ENCODE peak calls at places on chromosomes 2 and 18, in ten cellular contexts. Q is nephron progenitor cell, N is mesothelial cell of epicardium, J is fibroblast of pulmonary artery, X is breast epithelium, B is heart left ventricle, R is esophagus muscularis mucosa, F is astrocyte of the spinal cord, P is mucosa of descending colon, T is PC-9. G is an unnamed sample.

GRCh38 chr2:101332885-101333766 is 24.6 kb upstream of the RNF149 start:
- DNase-seq in J (no peak), T (no peak), P (no peak), F (no peak), X (no peak), B (no peak), Q (no peak), N (no peak), R (no peak), G (no peak)

GRCh38 chr18:33960393-33960792 is 264.3 kb downstream of the NOL4 start:
- DNase-seq in J (no peak), R (no peak), Q (no peak), B (no peak), T (no peak), P (no peak), X (no peak), F (peak), N (no peak), G (no peak)

GRCh38 chr2:20965221-20965620 is 78.7 kb downstream of the APOB start:
- DNase-seq in Q (no peak), J (no peak), P (no peak), N (no peak), T (no peak), F (no peak), R (no peak), B (no peak), X (no peak), G (no peak)

GRCh38 chr2:58569460-58570185 is 328.5 kb upstream of the FANCL start:
- DNase-seq in F (no peak), Q (no peak), B (no peak), P (no peak), R (no peak), X (no peak), T (no peak), J (no peak), N (no peak), G (no peak)

GRCh38 chr18:46253498-46253897 is 149.3 kb downstream of the HAUS1 start:
- DNase-seq in N (no peak), X (no peak), R (no peak), J (peak), F (peak), P (no peak), Q (no peak), T (peak), B (no peak), G (no peak)

GRCh38 chr2:20624884-20625485 is 25.9 kb downstream of the HS1BP3 start:
- DNase-seq in F (no peak), X (no peak), B (no peak), T (no peak), R (no peak), P (no peak), J (no peak), Q (no peak), N (no peak), G (no peak)

GRCh38 chr18:58044370-58045264 is 591 bp downstream of the NEDD4L start:
- DNase-seq in X (peak), P (peak), T (peak), R (no peak), B (peak), N (peak), F (peak), Q (peak), J (peak), G (no peak)

GRCh38 chr2:170836027-170836426 is 19.3 kb downstream of the GAD1 start:
- DNase-seq in Q (no peak), N (no peak), J (no peak), T (no peak), P (no peak), X (no peak), R (no peak), B (no peak), F (no peak), G (no peak)

GRCh38 chr2:220162320-220162719 is 534.9 kb downstream of the SLC4A3 start:
- DNase-seq in Q (no peak), P (no peak), T (no peak), J (peak), F (no peak), B (no peak), X (no peak), N (no peak), R (peak), G (no peak)

GRCh38 chr2:71672011-71672639 is 218.8 kb downstream of the DYSF start:
- DNase-seq in P (peak), T (no peak), R (no peak), N (peak), Q (peak), B (no peak), X (no peak), J (no peak), F (no peak), G (peak)
- TF ChIP-seq CTCF in P (no peak), T (no peak), R (no peak), N (no peak), Q (peak), B (no peak), X (no peak), J (peak), F (peak), G (no peak)

DNA sequence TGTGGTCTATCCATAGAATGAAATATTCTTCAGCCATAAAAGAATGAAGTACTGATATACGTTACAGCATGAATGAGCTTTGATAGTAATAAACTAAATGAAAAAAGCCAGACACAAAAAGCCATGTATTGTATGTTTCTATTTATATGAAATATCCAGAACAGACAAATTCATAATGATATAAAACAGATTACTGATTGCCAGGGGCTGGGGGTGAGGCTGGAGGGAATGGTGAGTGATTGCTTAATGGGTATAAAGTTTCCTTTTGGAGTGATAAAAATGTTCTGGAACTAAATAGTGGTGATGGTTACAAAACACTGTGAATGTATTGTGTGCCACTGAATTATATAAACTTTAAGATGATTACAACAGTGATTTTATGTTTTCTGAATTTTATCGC is 200.5 kb downstream of the MC4R start:
- DNase-seq in P (no peak), N (no peak), B (no peak), X (no peak), F (no peak), T (no peak), J (no peak), R (no peak), Q (no peak), G (no peak)
- TF ChIP-seq CTCF in P (no peak), N (no peak), B (no peak), X (no peak), F (no peak), T (no peak), J (no peak), R (no peak), Q (no peak), G (no peak)

DNA sequence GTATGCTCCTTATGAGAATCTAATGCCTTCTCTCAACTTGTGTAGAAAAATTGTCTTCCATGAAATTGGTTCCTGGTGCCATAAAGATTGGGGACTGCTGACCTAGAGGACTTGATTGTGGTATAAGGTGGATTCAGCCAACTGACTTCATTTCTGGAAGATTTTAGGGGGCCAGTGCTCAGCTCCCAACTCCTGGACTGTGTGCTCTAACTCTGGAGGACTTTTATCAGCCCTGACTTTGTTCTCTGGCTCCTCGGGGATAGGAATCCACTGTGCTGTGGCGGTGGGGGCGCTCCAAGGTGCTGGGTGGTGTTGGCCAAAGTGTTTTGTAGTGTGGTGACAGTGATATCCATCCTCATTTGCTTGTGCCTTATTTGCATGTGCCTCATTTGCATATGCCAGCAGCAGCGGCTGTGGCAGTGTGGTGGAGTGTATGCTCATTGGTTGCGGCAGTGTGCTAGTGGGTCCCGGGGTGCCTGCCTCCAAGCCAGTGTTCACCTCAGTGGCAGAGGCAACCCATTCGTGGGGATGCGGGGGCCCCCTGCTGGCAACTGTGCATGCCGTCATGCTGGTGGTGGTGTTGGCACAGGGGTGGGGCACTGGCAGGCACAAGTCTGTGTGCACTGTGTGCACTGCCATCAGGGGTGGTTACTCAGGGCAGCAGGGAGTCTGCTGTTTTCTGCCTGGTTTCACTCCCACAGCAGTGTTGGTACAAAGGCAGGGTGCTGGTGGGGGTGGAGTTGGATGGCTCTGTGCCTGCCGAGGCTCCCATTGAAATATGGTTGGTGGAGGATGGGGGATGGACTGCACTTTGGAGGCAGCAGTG is 19.6 kb downstream of the EHBP1 start:
- DNase-seq in T (no peak), B (no peak), J (no peak), F (no peak), P (peak), R (no peak), X (no peak), Q (peak), N (no peak), G (no peak)
- TF ChIP-seq CTCF in T (no peak), B (no peak), J (peak), F (peak), P (no peak), R (peak), X (no peak), Q (no peak), N (no peak), G (no peak)

GRCh38 chr2:59658906-59659305 is 894.5 kb downstream of the BCL11A start:
- DNase-seq in J (no peak), B (no peak), F (no peak), N (no peak), P (no peak), Q (no peak), T (no peak), X (no peak), R (no peak), G (no peak)
- TF ChIP-seq CTCF in J (no peak), B (no peak), F (no peak), N (no peak), P (no peak), Q (no peak), T (no peak), X (no peak), R (no peak), G (no peak)

DNA sequence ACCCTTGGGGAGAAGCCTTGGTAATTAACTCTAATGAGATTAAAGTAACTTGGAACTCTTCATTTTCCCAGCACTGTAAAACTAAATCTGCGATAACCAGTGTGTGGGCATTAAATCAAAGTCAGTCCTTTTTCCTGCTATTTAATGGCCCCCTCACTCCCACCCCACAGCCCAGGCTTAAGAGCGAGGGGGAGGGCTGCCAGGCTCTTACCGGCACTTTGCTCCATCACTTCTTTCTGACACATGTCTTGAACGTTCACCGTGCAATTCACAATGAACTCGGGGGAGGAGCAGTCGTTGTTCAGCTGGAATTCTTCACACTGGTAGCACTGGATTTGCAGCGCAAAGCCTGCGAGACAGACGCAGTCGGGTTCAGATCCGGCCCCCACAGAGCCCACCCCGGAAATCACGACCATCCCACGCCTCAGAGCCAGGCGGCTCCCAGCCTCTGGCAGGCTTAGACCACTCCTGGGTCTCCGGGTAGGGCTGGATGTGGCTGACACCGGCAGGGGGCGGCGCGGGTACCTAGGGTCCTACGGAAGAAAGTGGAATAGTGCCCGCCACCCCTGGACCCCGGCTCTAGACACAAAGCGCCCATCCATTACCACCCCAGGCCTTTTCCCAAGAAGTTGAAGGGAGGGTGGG is 1.7 kb downstream of the LYPD1 start:
- DNase-seq in J (no peak), B (no peak), Q (peak), N (peak), P (no peak), R (no peak), T (no peak), X (no peak), F (peak), G (no peak)
- TF ChIP-seq CTCF in J (peak), B (no peak), Q (peak), N (no peak), P (no peak), R (no peak), T (no peak), X (no peak), F (peak), G (no peak)

G was measured in osteocyte.